ENCODE peak calls at places on chromosomes 2 and 18, in five cellular contexts. Q, C, M, D and P are unnamed samples.

GRCh38 chr2:88187927-88188326 is 17.8 kb downstream of the THNSL2 start:
- DNase-seq in C (no peak), M (peak), Q (no peak), D (no peak), P (no peak)

GRCh38 chr2:71190959-71191943 is 35.7 kb downstream of the PAIP2B start:
- DNase-seq in C (no peak), D (no peak), Q (peak), M (peak), P (peak)

GRCh38 chr2:75705921-75706320 is 4.8 kb downstream of the GCFC2 start:
- DNase-seq in M (peak), D (no peak), Q (no peak), C (no peak), P (no peak)

GRCh38 chr2:224055101-224055500 is 16.0 kb upstream of the SERPINE2 start:
- DNase-seq in Q (no peak), M (no peak), D (no peak), C (no peak), P (peak)

GRCh38 chr18:78542204-78542603 is 437.4 kb upstream of the SALL3 start:
- DNase-seq in M (no peak), Q (no peak), C (no peak), D (no peak), P (no peak)

GRCh38 chr2:62499430-62500060 is 6.5 kb downstream of the TMEM17 start:
- DNase-seq in Q (no peak), D (no peak), M (no peak), C (no peak), P (no peak)

GRCh38 chr2:134262666-134263065 is 8.8 kb downstream of the MGAT5 start:
- DNase-seq in C (no peak), M (no peak), Q (no peak), D (no peak), P (no peak)

GRCh38 chr2:27105981-27106380 is 12.9 kb downstream of the CGREF1 start:
- DNase-seq in C (no peak), Q (no peak), D (no peak), M (no peak), P (no peak)

GRCh38 chr2:102245266-102246151 is 58.7 kb downstream of the IL1RL2 start:
- DNase-seq in M (peak), D (no peak), Q (peak), C (no peak), P (peak)

GRCh38 chr18:12944724-12945123 is 3.1 kb upstream of the SEH1L start:
- DNase-seq in D (no peak), Q (peak), C (no peak), M (no peak), P (peak)

GRCh38 chr2:25324905-25325592 is 16.7 kb downstream of the DNMT3A start:
- DNase-seq in D (no peak), Q (peak), C (no peak), M (no peak), P (peak)

GRCh38 chr18:49149011-49149410 is 198.2 kb upstream of the SMAD7 start:
- DNase-seq in Q (no peak), C (no peak), D (no peak), M (no peak), P (no peak)

GRCh38 chr2:28729698-28730097 is 21.9 kb upstream of the PPP1CB start:
- DNase-seq in Q (peak), M (peak), C (no peak), D (no peak), P (peak)

GRCh38 chr2:75406138-75406537 is 154.6 kb downstream of the EVA1A start:
- DNase-seq in Q (no peak), M (no peak), D (no peak), C (no peak), P (no peak)

GRCh38 chr2:200864206-200864976 is at the start of gene CLK1:
- DNase-seq in D (peak), C (peak), Q (peak), M (peak), P (peak)

GRCh38 chr2:28950941-28951630 is 30.0 kb upstream of the TOGARAM2 start:
- DNase-seq in D (no peak), M (peak), C (no peak), Q (no peak), P (no peak)

GRCh38 chr18:7926526-7926925 is 359.4 kb downstream of the PTPRM start:
- DNase-seq in D (no peak), Q (no peak), M (peak), C (no peak), P (no peak)

GRCh38 chr2:118150294-118150693 is 62.0 kb downstream of the INSIG2 start:
- DNase-seq in C (no peak), M (no peak), D (no peak), Q (no peak), P (no peak)

GRCh38 chr18:14919666-14920065 is 171.7 kb downstream of the ANKRD30B start:
- DNase-seq in Q (no peak), D (no peak), C (no peak), M (no peak), P (no peak)

GRCh38 chr2:215442392-215442787 is 6.5 kb upstream of the FN1 start:
- DNase-seq in C (no peak), Q (no peak), M (no peak), D (no peak), P (no peak)

GRCh38 chr2:146124741-146125140 is 1604.8 kb upstream of the ZEB2 start:
- DNase-seq in Q (peak), D (no peak), C (no peak), M (peak), P (peak)

GRCh38 chr18:6660334-6660733 is 69.2 kb upstream of the ARHGAP28 start:
- DNase-seq in M (no peak), D (no peak), Q (no peak), C (no peak), P (peak)

GRCh38 chr18:75208055-75208835 is 694 bp downstream of the PTGR3 start:
- DNase-seq in Q (peak), M (peak), C (no peak), D (no peak), P (peak)

GRCh38 chr18:23824235-23824634 is 135.0 kb downstream of the LAMA3 start:
- DNase-seq in D (no peak), M (no peak), C (no peak), Q (no peak), P (peak)

GRCh38 chr2:181656450-181657261 is at the start of gene CERKL:
- DNase-seq in D (no peak), Q (peak), M (peak), C (peak), P (no peak)

GRCh38 chr2:183495079-183495478 is 370.8 kb downstream of the NUP35 start:
- DNase-seq in M (no peak), C (no peak), Q (no peak), D (no peak), P (no peak)

GRCh38 chr18:50722311-50722710 is 97.5 kb downstream of the MRO start:
- DNase-seq in D (no peak), Q (no peak), C (no peak), M (no peak), P (no peak)

GRCh38 chr18:424071-424868 is 76.2 kb downstream of the COLEC12 start:
- DNase-seq in D (no peak), M (no peak), C (no peak), Q (peak), P (peak)

GRCh38 chr2:158102446-158102845 is 770 bp downstream of the UPP2 start:
- DNase-seq in D (no peak), M (peak), C (no peak), Q (no peak), P (no peak)

GRCh38 chr2:193428336-193428818 is 1233.6 kb upstream of the TMEFF2 start:
- DNase-seq in M (no peak), C (peak), D (no peak), Q (no peak), P (no peak)

GRCh38 chr18:8890957-8891464 is 185.7 kb downstream of the MTCL1 start:
- DNase-seq in M (peak), D (no peak), C (no peak), Q (peak), P (peak)

GRCh38 chr18:69865656-69866241 is 81.9 kb downstream of the CD226 start:
- DNase-seq in C (no peak), Q (peak), M (no peak), D (no peak), P (no peak)

DNA sequence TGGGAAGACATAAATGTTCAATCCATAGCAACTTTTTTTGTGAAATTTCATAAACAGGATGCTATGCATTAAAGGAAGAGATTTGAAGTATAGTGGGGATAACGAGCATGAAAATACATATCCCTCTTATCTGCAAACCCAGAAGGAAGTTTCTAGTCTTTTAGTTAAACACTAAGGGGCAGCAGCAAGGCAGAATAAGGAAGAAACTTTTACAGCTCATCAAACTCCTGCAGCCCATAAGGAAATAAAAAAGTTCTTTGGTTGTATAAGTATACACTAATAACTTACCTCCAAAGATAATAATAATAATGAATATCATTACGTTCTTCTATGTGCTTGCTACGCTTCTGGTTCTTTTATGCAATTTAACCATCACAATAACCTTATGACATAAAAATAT is 81.4 kb downstream of the CD226 start:
- DNase-seq in C (no peak), Q (no peak), M (no peak), D (no peak), P (no peak)
- TF ChIP-seq CTCF in C (no peak), Q (no peak), M (no peak), D (no peak), P (no peak)

GRCh38 chr2:217070043-217070430 is 210.2 kb upstream of the TNP1 start:
- DNase-seq in D (no peak), M (no peak), C (no peak), Q (no peak), P (no peak)
- TF ChIP-seq CTCF in D (no peak), M (no peak), C (no peak), Q (no peak), P (no peak)

DNA sequence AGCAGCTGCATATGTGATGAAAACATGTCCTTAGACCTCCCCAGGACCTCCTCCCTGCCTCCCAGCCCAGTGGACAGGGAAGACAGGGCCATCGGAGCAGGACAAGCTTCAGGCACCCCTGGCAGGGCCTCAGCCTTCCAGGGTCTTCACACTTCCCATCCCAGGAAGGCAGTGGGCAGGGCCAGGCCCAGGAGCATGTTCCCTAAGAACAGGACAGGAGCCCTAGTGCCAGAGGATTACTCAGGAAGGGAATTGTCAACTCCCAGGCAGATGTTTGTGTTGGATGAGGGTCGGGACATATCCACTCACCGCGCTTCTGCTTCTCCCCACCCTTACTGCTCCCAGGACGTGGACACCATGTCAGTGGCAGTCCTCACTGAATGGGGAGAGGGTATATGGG is 138.9 kb downstream of the TNS1 start:
- DNase-seq in Q (no peak), D (no peak), M (no peak), C (no peak), P (no peak)
- TF ChIP-seq CTCF in Q (no peak), D (no peak), M (no peak), C (no peak), P (no peak)

GRCh38 chr2:100178085-100178788 is 35.8 kb upstream of the AFF3 start:
- DNase-seq in D (no peak), M (peak), C (no peak), Q (no peak), P (peak)
- TF ChIP-seq CTCF in D (no peak), M (peak), C (peak), Q (peak), P (peak)

DNA sequence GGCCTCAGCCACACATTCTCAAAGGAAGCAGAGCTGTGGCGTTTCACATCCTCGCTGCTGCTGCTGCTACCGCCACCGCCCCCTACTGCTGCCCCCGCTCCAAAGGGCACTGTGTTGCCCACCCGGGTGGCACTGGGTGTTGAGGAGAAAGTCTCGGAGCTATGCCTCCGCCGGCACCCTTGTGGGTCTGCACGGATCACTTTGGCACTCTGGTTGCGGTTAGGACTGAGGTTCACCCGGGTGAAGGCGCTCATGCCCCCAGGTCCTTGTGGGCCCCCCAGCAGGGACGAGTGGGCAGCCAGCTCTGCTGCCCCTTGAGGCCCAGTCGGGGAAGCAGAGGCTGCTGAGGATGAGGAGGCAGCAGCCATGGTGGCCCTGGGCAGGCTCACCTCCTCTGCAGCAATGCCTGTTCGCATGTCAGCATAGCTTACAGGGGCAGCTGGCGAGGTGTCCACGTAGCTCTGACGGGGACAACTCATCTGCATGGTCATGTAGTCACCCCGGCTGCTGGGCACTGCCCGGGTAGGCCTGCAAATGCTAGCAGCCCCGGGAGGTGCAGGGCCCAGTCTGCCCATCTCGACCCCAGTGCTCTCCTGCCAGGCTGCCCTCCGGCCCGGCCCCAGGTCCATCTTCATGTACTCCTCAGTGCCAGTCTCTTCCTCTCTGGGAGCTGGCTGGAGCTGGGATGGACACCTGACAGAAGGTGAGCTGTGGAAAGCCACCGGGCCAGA is 4.2 kb downstream of the IRS1 start:
- DNase-seq in D (no peak), C (no peak), Q (peak), M (peak), P (peak)
- TF ChIP-seq CTCF in D (no peak), C (no peak), Q (peak), M (peak), P (peak)

DNA sequence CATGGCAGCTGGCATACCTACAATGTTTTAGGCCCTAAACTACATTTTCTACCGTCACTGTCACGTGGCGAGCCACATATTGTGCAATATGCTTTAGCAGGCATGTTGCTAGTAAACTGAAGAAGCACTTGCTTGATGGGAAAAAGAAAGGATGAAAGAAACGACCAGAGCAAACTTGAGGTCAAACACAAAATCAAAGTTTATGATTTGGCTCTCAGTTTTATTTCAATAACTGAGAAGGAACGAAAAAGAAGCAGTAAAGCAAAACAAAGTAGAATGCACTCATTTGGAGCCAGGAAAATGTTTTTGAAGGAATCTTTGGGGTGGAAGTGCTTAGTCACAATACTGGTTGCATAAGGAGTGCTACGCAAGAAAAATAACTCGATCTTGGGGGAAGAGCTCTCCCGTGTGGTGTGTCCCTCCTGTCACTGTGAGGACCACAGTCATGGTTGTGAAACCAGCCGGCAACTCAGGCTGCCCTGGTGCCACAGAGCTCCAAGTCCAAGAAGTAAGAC is 349.8 kb downstream of the RBM43 start:
- DNase-seq in Q (peak), C (no peak), M (peak), D (peak), P (peak)
- TF ChIP-seq CTCF in Q (peak), C (no peak), M (no peak), D (no peak), P (peak)

GRCh38 chr18:22605736-22606135 is 188.0 kb upstream of the CTAGE1 start:
- DNase-seq in D (no peak), C (no peak), M (no peak), Q (no peak), P (no peak)
- TF ChIP-seq CTCF in D (no peak), C (no peak), M (no peak), Q (no peak), P (no peak)

DNA sequence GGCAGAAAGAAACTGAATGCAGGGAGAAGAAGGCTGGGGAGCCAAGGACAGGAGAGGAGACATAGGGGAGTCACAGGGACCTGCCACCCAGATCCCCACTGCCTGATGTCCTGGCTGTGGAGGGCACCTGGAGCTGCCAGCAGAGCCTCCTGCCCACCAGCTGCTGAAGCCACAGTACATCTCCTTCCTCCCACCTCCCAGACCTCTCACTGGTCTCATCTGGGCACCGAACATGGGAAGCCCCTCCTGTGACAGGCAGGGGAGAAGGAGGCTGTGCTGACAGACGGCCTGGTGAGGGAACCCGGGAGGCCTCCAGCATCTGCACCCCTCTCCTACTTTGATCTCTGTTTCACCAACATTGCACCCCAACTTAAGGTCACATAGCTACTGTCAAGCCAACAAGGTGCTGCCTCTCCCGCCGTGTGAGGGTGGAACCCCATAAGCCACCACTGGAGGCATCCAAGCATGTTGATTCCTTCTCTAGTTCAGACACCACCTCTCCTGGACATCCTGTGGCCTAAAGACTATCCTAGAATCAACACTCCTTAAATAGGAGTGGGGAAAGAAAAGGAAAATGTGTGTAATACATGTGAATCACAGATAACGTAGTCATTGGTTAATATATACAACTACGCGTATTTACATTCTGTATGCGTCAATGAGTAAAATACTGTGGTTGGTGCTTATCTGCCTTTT is 3.6 kb upstream of the RNPEPL1 start:
- DNase-seq in M (peak), D (no peak), Q (no peak), C (no peak), P (no peak)
- TF ChIP-seq CTCF in M (no peak), D (no peak), Q (no peak), C (no peak), P (no peak)

GRCh38 chr2:10022041-10022421 is 21.3 kb upstream of the KLF11 start:
- DNase-seq in C (no peak), D (no peak), M (no peak), Q (no peak), P (no peak)

GRCh38 chr2:10020001-10020400 is 23.3 kb upstream of the KLF11 start:
- DNase-seq in Q (no peak), C (no peak), D (no peak), M (no peak), P (no peak)

GRCh38 chr2:10019174-10019971 is 24.0 kb upstream of the KLF11 start:
- DNase-seq in M (no peak), D (no peak), Q (peak), C (no peak), P (peak)

GRCh38 chr2:10022464-10022863 is 20.9 kb upstream of the KLF11 start:
- DNase-seq in D (no peak), Q (no peak), C (no peak), M (no peak), P (no peak)

DNA sequence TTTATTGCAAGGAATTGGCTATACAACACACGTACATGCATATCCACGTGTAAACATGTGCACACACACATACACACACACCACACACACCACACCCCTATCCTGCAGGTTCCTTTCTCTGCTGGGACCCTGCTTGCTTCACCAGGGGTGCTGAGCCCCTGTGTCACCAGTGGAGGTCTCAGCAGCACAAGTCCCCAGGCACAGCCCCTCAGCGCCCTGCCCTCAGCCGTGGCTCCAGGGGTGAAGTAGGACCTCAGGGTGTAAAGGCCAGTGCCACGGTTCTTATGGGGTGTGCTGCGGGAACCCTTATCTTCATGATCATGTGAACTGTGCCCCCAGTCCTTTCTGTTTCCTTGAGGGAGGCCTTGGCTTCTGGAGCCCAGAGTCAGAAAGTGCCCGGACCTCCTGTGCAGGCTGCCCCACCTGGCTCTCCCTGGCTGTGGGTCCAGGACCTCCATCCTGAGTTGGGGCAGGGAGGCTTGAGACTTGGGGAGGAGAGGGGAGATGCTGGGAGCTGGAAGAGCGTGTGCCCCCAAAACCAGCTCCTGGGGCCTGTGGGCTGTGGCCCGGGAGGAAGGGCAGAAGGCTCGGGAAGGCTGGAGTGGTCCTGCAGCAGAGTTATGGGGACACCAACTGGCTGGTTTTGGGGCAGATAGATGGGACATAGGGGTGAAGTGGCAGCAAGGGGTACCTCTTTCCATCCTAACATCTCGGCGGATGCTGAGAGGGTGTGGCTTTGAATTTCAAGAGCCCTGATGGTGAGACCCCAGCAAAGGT is 20.3 kb upstream of the KLF11 start:
- DNase-seq in M (no peak), D (no peak), C (no peak), Q (no peak), P (no peak)
- TF ChIP-seq CTCF in M (no peak), D (no peak), C (no peak), Q (peak), P (peak)